ENCODE peak calls at places on chromosomes 3 and 15, in six cellular contexts. I is HCT116, A is keratinocyte, O is adipocyte, M is fibroblast of lung, N is IMR-90. P is an unnamed sample.

GRCh38 chr15:63331456-63331855 is 50.2 kb downstream of the CA12 start:
- DNase-seq in I (no peak), O (no peak), N (peak; percentile 43), M (peak; percentile 50), A (peak; percentile 67), P (peak; percentile 94)

GRCh38 chr15:77974098-77974414 is 103.5 kb downstream of the TBC1D2B start:
- DNase-seq in N (peak; percentile 56), M (peak; percentile 66), A (no peak), O (no peak), I (no peak), P (no peak)

GRCh38 chr3:189309400-189309975 is 137.7 kb downstream of the TPRG1 start:
- DNase-seq in I (no peak), N (no peak), A (no peak), O (no peak), M (no peak), P (peak; percentile 76)

GRCh38 chr15:86231864-86232801 is 152.5 kb downstream of the AGBL1 start:
- DNase-seq in I (no peak), M (peak; percentile 31), O (no peak), N (no peak), A (no peak), P (peak; percentile 29)

GRCh38 chr3:194274424-194275085 is 76.6 kb downstream of the CPN2 start:
- DNase-seq in O (peak; percentile 18), I (peak; percentile 71), N (no peak), A (no peak), M (peak; percentile 49), P (no peak)

GRCh38 chr3:31567036-31567435 is 34.3 kb downstream of the STT3B start:
- DNase-seq in M (no peak), O (no peak), A (no peak), I (no peak), N (no peak), P (no peak)

GRCh38 chr15:66654718-66655375 is 47.2 kb upstream of the SMAD6 start:
- DNase-seq in O (no peak), I (no peak), N (no peak), A (no peak), M (peak; percentile 16), P (no peak)

GRCh38 chr3:63351159-63352007 is 73.3 kb downstream of the SYNPR start:
- DNase-seq in A (peak; percentile 45), M (peak; percentile 59), I (peak; percentile 47), O (peak; percentile 87), N (peak; percentile 64), P (peak; percentile 46)

GRCh38 chr3:5019411-5020261 is 40.4 kb downstream of the BHLHE40 start:
- DNase-seq in M (no peak), A (no peak), N (no peak), I (no peak), O (no peak), P (no peak)

GRCh38 chr3:128481438-128481942 is 11.5 kb downstream of the GATA2 start:
- DNase-seq in A (no peak), N (no peak), I (no peak), O (peak; percentile 51), M (no peak), P (no peak)

GRCh38 chr15:75347222-75348033 is 589 bp downstream of the NEIL1 start:
- DNase-seq in O (peak; percentile 64), N (no peak), I (peak; percentile 16), A (no peak), M (no peak), P (no peak)

GRCh38 chr3:39220551-39221530 is 28.4 kb upstream of the XIRP1 start:
- DNase-seq in N (no peak), O (no peak), A (no peak), I (no peak), M (no peak), P (no peak)

GRCh38 chr3:80190051-80190450 is 422.3 kb upstream of the ROBO1 start:
- DNase-seq in N (peak; percentile 30), I (no peak), M (peak; percentile 97), O (peak; percentile 20), A (no peak), P (peak; percentile 75)

GRCh38 chr3:50687127-50687751 is 12.5 kb downstream of the DOCK3 start:
- DNase-seq in O (no peak), M (peak; percentile 16), A (no peak), I (no peak), N (no peak), P (no peak)

GRCh38 chr3:27281671-27282150 is 87.5 kb downstream of the NEK10 start:
- DNase-seq in A (no peak), O (no peak), M (no peak), I (no peak), N (no peak), P (no peak)

GRCh38 chr3:131922356-131922755 is 112.5 kb downstream of the CPNE4 start:
- DNase-seq in O (no peak), M (no peak), A (no peak), I (no peak), N (no peak), P (no peak)

GRCh38 chr3:149566296-149566945 is 91.4 kb downstream of the WWTR1 start:
- DNase-seq in I (no peak), A (no peak), M (peak; percentile 74), N (peak; percentile 47), O (peak; percentile 74), P (no peak)

GRCh38 chr3:66795365-66795764 is 202.7 kb upstream of the KBTBD8 start:
- DNase-seq in M (peak; percentile 12), A (no peak), I (no peak), N (peak; percentile 94), O (peak; percentile 77), P (no peak)

GRCh38 chr15:64825431-64826294 is at the start of gene PIF1:
- DNase-seq in I (peak; percentile 98), A (peak; percentile 86), N (peak; percentile 99), O (peak; percentile 99), M (peak; percentile 99), P (peak; percentile 98)

GRCh38 chr3:53164911-53165310 is 3.9 kb downstream of the PRKCD start:
- DNase-seq in N (no peak), I (no peak), M (no peak), O (no peak), A (no peak), P (no peak)
- H3K4me1 ChIP-seq in N (peaks cover 21% of the 10 kb centered on the region), I (peaks cover 29% of the 10 kb centered on the region), M (peaks cover 19% of the 10 kb centered on the region), O (peaks cover 34% of the 10 kb centered on the region), A (peaks cover 19% of the 10 kb centered on the region), P (peaks cover 52% of the 10 kb centered on the region)

GRCh38 chr15:25062551-25063430 is 108.0 kb downstream of the SNRPN start:
- DNase-seq in A (no peak), O (no peak), I (no peak), M (no peak), N (no peak), P (no peak)
- H3K9me3 ChIP-seq in A (peaks cover 92% of the 10 kb centered on the region), O (peaks cover 100% of the 10 kb centered on the region), I (peaks cover 81% of the 10 kb centered on the region), M (peaks cover 55% of the 10 kb centered on the region), N (peaks cover 100% of the 10 kb centered on the region), P (peaks cover 99% of the 10 kb centered on the region)

GRCh38 chr15:91018178-91018577 is 4.2 kb downstream of the VPS33B start:
- DNase-seq in A (no peak), O (no peak), N (no peak), M (no peak), I (no peak), P (no peak)

GRCh38 chr15:91023720-91024119 is 1.3 kb upstream of the VPS33B start:
- DNase-seq in N (no peak), A (no peak), M (no peak), I (no peak), O (no peak), P (no peak)

GRCh38 chr15:91022832-91023129 is 387 bp upstream of the VPS33B start:
- DNase-seq in I (no peak), N (no peak), O (no peak), A (no peak), M (no peak), P (no peak)

GRCh38 chr15:91021516-91022074 is 799 bp downstream of the VPS33B start:
- DNase-seq in I (no peak), O (peak; percentile 41), N (peak; percentile 18), M (peak; percentile 17), A (peak; percentile 4), P (peak; percentile 39)

GRCh38 chr15:91022075-91022831 is at the start of gene VPS33B:
- DNase-seq in N (peak; percentile 80), M (peak; percentile 86), I (peak; percentile 81), O (peak; percentile 88), A (peak; percentile 60), P (peak; percentile 83)
- H3K9ac ChIP-seq in N (peak within 1 kb of the TSS; percentile 89), M (peak within 1 kb of the TSS; percentile 82), I (peak within 1 kb of the TSS; percentile 82), O (peak within 1 kb of the TSS; percentile 95), A (peak within 1 kb of the TSS; percentile 84), P (peak within 1 kb of the TSS; percentile 48)

DNA sequence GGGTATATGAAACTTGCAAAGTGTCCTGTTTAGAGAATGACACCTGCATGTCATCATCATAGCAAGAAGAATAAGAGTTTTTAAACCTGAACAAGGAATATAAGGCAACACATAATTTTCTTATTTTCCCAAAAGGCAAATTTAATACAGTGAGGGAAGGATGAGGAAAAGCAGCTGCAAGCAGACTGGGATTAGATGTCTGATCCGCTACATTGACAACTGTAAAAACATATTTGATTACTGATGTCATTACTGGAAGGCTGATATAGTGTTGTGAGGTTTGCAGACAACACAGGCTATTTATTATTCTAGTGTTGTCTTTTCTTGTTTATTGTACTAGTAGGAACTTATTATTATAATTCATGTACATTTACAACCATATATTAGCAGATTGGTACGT is 528.7 kb downstream of the ZIC1 start:
- DNase-seq in I (no peak), M (no peak), O (no peak), N (no peak), A (no peak), P (no peak)
- H3K4me1 ChIP-seq in I (peaks cover 4% of the 10 kb centered on the region), M (peaks cover 4% of the 10 kb centered on the region), O (peaks cover 11% of the 10 kb centered on the region), N (peaks cover 2% of the 10 kb centered on the region), A (no peaks in the 10 kb centered on the region), P (peaks cover 4% of the 10 kb centered on the region)

DNA sequence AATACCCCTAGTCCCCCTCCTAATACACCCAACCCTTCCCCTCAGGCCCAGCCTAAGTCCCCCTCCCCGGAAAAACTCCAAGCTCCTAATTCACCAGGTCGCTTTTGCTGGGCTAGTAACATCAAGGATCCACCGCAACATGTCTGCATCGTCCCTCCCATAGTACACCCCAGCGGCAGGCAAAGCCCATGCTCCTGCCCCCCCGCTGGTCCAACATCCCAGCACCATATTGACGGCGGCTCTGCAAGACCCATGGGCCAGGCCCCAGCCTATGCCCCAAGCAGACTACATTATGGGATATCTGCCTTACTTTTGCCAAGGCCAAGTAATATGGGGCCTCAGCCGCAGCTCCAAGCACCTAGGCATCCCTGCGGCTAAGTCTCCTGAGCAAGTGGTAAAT is 33.5 kb downstream of the ZNF589 start:
- DNase-seq in O (no peak), A (no peak), N (no peak), M (no peak), I (no peak), P (no peak)
- H3K9me3 ChIP-seq in O (no peaks in the 10 kb centered on the region), A (no peaks in the 10 kb centered on the region), N (peaks cover 2% of the 10 kb centered on the region), M (no peaks in the 10 kb centered on the region), I (no peaks in the 10 kb centered on the region), P (no peaks in the 10 kb centered on the region)